ENCODE peak calls at places on chromosomes 16 and 17, in nine cellular contexts. K is uterus, L is A673, Y is right atrium auricular region, X is A549, P is sigmoid colon, J is lower lobe of right lung, B is brain microvascular endothelial cell, Q is prostate gland. S is an unnamed sample.

GRCh38 chr17:72342582-72343527 is 222.0 kb downstream of the SOX9 start:
- DNase-seq in K (peak), P (no peak), L (peak), J (peak), X (no peak), B (no peak), Q (no peak), Y (peak), S (no peak)

GRCh38 chr16:58236231-58236690 is 38.4 kb upstream of the CSNK2A2 start:
- DNase-seq in J (peak), Y (peak), P (peak), L (peak), K (peak), Q (peak), X (peak), B (peak), S (peak)

GRCh38 chr16:23509763-23510153 is 536 bp downstream of the GGA2 start:
- DNase-seq in P (no peak), J (no peak), Q (no peak), B (peak), Y (no peak), L (peak), K (peak), X (no peak), S (peak)

GRCh38 chr16:30027588-30028437 is 3.3 kb downstream of the TLCD3B start:
- DNase-seq in B (no peak), J (no peak), P (no peak), Y (no peak), L (no peak), Q (no peak), X (no peak), K (no peak), S (no peak)

GRCh38 chr16:87254271-87254670 is 62.9 kb downstream of the C16orf95 start:
- DNase-seq in B (no peak), Y (no peak), X (no peak), K (no peak), J (no peak), L (no peak), Q (no peak), P (no peak), S (no peak)

GRCh38 chr17:40443988-40444899 is 994 bp downstream of the IGFBP4 start:
- DNase-seq in X (peak), Y (no peak), L (no peak), P (no peak), Q (no peak), K (no peak), J (no peak), B (no peak), S (no peak)

GRCh38 chr16:66996324-66996982 is 8.1 kb downstream of the CES4A start:
- DNase-seq in K (peak), P (peak), B (peak), L (no peak), X (peak), Y (peak), J (no peak), Q (peak), S (no peak)

GRCh38 chr17:42901535-42902229 is 1.1 kb downstream of the G6PC1 start:
- DNase-seq in J (no peak), B (no peak), X (no peak), K (no peak), L (no peak), Y (no peak), Q (no peak), P (no peak), S (no peak)

GRCh38 chr17:57860414-57860999 is 10.7 kb upstream of the MRPS23 start:
- DNase-seq in Q (no peak), P (no peak), K (peak), L (no peak), Y (no peak), B (no peak), J (no peak), X (no peak), S (no peak)

GRCh38 chr16:85330694-85331188 is 218.5 kb upstream of the CIBAR2 start:
- DNase-seq in B (peak), Y (no peak), Q (peak), K (no peak), L (peak), P (no peak), X (peak), J (no peak), S (peak)

GRCh38 chr17:47685556-47686275 is 8.2 kb upstream of the TBKBP1 start:
- DNase-seq in B (no peak), Y (no peak), K (no peak), X (no peak), L (no peak), P (no peak), J (no peak), Q (no peak), S (no peak)

GRCh38 chr17:48616719-48617514 is 1.8 kb upstream of the HOXB8 start:
- DNase-seq in P (no peak), L (no peak), Q (no peak), B (no peak), Y (no peak), X (no peak), J (no peak), K (no peak), S (no peak)

GRCh38 chr16:82055728-82056549 is 20.9 kb downstream of the HSD17B2 start:
- DNase-seq in L (no peak), Q (peak), P (no peak), J (no peak), K (no peak), B (no peak), X (no peak), Y (no peak), S (peak)

GRCh38 chr16:82056550-82056896 is 21.5 kb downstream of the HSD17B2 start:
- DNase-seq in Y (no peak), P (no peak), X (no peak), J (no peak), B (no peak), K (no peak), Q (no peak), L (no peak), S (no peak)

GRCh38 chr16:82051656-82052055 is 16.6 kb downstream of the HSD17B2 start:
- DNase-seq in X (no peak), L (no peak), K (no peak), B (no peak), Q (no peak), J (no peak), Y (no peak), P (no peak), S (no peak)

GRCh38 chr16:82050909-82051357 is 15.9 kb downstream of the HSD17B2 start:
- DNase-seq in P (no peak), L (no peak), B (no peak), Q (no peak), K (no peak), X (no peak), J (no peak), Y (no peak), S (no peak)

GRCh38 chr16:82055117-82055516 is 20.1 kb downstream of the HSD17B2 start:
- DNase-seq in Q (no peak), J (no peak), K (no peak), Y (no peak), B (no peak), X (no peak), L (no peak), P (no peak), S (no peak)
- H3K27ac ChIP-seq in Q (no peak), J (no peak), K (no peak), Y (no peak), B (no peak), X (no peak), L (no peak), P (no peak), S (no peak)

DNA sequence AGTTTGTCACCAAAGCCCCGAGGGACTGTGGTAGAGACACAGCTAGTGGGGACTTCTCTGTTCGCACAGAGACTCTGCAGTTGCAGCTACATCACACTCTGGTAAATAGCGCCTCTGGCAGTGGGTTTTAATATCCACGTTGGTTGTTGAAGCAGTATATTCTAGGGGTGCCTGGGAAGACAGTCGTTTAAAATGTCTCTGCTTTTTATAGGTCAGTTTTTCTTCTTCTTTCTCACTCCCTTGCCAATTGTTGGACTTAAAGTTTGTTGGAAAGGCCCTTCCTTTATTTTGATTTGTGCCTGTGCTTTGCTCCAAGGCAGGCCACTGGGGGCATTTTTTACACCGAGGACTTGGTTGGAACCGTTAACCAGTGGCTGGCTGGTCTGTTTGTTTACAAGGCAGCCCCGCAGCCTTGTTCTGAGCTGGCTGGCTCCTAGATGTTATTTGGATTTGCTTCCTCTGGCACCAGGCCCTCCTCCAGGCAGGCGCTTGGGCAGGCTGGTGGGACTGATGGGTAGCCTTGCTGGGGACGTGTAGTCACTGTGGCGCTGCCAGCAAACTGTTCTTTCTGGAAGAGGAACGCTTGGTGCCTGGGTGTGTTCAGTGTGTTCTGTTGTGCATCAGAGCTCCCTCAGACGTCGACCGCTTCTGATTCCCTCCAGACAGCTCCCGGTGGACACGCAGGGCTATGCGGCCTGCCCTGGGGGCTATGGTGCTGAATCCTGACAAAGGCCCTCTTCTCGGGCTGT is 218.2 kb upstream of the CHMP6 start:
- DNase-seq in K (peak), Q (peak), L (no peak), J (no peak), X (no peak), Y (no peak), B (no peak), P (peak), S (no peak)
- TF ChIP-seq CTCF in K (no peak), Q (no peak), L (peak), J (no peak), X (no peak), Y (no peak), B (no peak), P (peak), S (no peak)

DNA sequence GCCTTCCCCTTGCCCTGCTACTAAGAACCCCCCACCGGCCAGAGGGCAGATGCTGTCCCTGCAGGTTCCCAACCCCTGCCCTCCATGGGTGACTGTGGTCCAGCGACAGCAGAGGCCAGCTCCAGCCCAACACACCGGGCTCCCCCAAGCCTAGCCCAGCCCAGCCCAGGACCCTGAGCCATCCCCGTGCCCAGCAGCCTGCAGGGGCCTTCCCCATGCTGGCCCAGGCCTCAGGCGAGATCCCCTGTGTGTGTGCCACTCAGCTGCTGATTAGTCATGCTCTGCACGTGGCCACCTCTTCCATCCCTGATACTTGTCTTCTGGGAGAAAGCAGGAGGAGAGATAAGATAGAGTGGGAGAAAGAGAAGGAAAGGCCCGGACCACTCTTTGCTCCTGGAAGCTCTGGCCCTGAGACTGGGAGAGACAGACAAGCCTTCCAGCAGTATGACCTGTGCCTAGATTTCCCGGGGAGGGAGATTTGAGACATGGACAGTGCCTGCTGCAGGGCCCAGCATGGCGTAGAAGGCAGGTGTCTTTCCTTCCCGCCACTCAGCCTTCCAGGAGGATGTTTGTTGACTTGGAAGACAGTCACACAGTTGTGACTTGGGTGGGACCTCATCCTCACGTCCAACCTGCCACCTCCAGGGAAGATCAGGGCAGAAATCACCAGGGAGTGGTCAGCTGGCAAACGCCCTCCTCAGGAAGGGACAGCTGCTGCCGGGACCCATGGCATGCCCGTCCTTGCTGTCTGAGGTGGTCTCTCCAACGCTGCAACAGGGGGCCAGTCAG is 41.3 kb upstream of the RASD1 start:
- DNase-seq in L (peak), P (no peak), B (no peak), J (no peak), Q (no peak), K (no peak), X (peak), Y (no peak), S (no peak)
- H3K27ac ChIP-seq in L (peak), P (peak), B (no peak), J (peak), Q (peak), K (peak), X (peak), Y (peak), S (no peak)

DNA sequence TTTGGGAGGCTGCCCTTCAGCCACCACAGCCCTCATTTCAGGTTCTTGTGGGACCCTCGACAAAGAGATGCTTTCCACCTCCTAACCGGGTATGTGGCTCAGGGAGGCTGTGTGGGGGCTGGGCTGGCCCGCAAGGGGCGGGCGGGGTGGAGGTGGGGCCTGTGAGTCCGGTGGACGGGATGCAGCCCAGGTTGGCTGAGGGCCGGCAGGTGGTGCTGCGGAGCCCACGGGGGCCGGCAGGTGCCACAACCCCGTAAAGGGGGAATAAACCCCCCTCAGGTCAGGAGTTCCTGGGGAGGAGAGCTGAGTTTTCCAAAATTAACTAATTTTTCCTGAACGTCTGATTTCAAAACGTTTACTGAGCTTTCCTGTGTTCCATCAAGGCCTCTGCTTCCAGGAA is 4.9 kb upstream of the CIAO3 start:
- DNase-seq in P (no peak), X (no peak), Y (no peak), L (no peak), K (no peak), J (no peak), B (no peak), Q (no peak), S (no peak)
- TF ChIP-seq CTCF in P (no peak), X (peak), Y (no peak), L (peak), K (no peak), J (peak), B (peak), Q (no peak), S (peak)

DNA sequence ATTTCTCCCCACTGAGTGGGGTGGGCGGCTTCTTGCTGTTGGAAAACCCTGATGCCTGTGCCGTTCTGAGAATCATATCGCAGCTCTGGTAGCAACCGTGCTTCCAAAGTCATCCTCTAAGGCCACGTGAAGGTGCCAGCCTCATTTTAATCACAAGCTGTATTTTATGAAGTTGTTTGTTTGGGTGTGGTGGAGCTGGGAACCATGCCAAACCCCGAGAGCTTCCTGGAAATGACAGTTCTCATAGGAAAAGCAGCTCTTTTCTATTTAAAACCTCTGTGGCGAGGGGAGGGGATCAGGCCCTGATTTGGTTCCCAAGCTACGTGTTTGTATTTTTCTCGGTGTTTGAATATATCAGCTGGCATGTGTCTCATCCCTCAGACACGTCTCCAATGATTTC is 21.7 kb downstream of the KNOP1 start:
- DNase-seq in Y (peak), J (peak), X (peak), K (peak), P (peak), B (peak), Q (peak), L (peak), S (peak)
- H3K27ac ChIP-seq in Y (peak), J (peak), X (peak), K (peak), P (peak), B (peak), Q (peak), L (no peak), S (peak)

GRCh38 chr17:60398227-60398959 is 6.5 kb upstream of the USP32 start:
- DNase-seq in L (no peak), X (no peak), Q (no peak), K (no peak), Y (no peak), P (no peak), J (no peak), B (no peak), S (no peak)
- TF ChIP-seq CTCF in L (no peak), X (no peak), Q (no peak), K (no peak), Y (no peak), P (no peak), J (no peak), B (no peak), S (no peak)

GRCh38 chr16:69311533-69312388 is 611 bp downstream of the VPS4A start:
- DNase-seq in L (peak), P (peak), X (peak), J (peak), B (no peak), Q (no peak), K (no peak), Y (no peak), S (peak)
- H3K27ac ChIP-seq in L (peak), P (peak), X (peak), J (peak), B (peak), Q (peak), K (peak), Y (peak), S (peak)

S was measured in RWPE1.